ENCODE peak calls at places on chromosomes 1 and 21, in four cellular contexts. One of them, this sample, is unnamed.

GRCh38 chr1:204190212-204191211 is 5.8 kb downstream of the KISS1 start:
- DNase-seq in HEK293T: no peak
- DNase-seq in K562: peak; percentile 28
- DNase-seq in GM12878: no peak
- DNase-seq in this sample: peak; percentile 60

GRCh38 chr1:3459051-3459908 is 4.8 kb downstream of the ARHGEF16 start:
- DNase-seq in HEK293T: no peak
- DNase-seq in K562: no peak
- DNase-seq in GM12878: no peak
- DNase-seq in this sample: no peak

GRCh38 chr1:204670152-204670927 is 15.2 kb downstream of the LRRN2 start:
- DNase-seq in HEK293T: no peak
- DNase-seq in K562: peak; percentile 70
- DNase-seq in GM12878: no peak
- DNase-seq in this sample: no peak

GRCh38 chr1:155254714-155255242 is 505 bp downstream of the ENTREP3 start:
- DNase-seq in HEK293T: no peak
- DNase-seq in K562: no peak
- DNase-seq in GM12878: no peak
- DNase-seq in this sample: no peak

GRCh38 chr21:28734522-28735175 is 258.0 kb downstream of the LTN1 start:
- DNase-seq in HEK293T: no peak
- DNase-seq in K562: no peak
- DNase-seq in GM12878: no peak
- DNase-seq in this sample: no peak

GRCh38 chr1:181251001-181251712 is 162.7 kb downstream of the IER5 start:
- DNase-seq in HEK293T: no peak
- DNase-seq in K562: no peak
- DNase-seq in GM12878: no peak
- DNase-seq in this sample: no peak

GRCh38 chr1:169511339-169512028 is 25.7 kb upstream of the SLC19A2 start:
- DNase-seq in HEK293T: no peak
- DNase-seq in K562: no peak
- DNase-seq in GM12878: no peak
- DNase-seq in this sample: no peak

GRCh38 chr1:239700667-239701066 is 314.3 kb downstream of the CHRM3 start:
- DNase-seq in HEK293T: no peak
- DNase-seq in K562: no peak
- DNase-seq in GM12878: no peak
- DNase-seq in this sample: no peak

GRCh38 chr1:65681101-65681500 is 111.6 kb upstream of the PDE4B start:
- DNase-seq in HEK293T: no peak
- DNase-seq in K562: no peak
- DNase-seq in GM12878: no peak
- DNase-seq in this sample: no peak

GRCh38 chr21:37273440-37273839 is 6.3 kb upstream of the VPS26C start:
- DNase-seq in HEK293T: no peak
- DNase-seq in K562: no peak
- DNase-seq in GM12878: no peak
- DNase-seq in this sample: no peak

GRCh38 chr1:110060034-110060661 is 10.3 kb downstream of the ALX3 start:
- DNase-seq in HEK293T: peak; percentile 87
- DNase-seq in K562: peak; percentile 92
- DNase-seq in GM12878: no peak
- DNase-seq in this sample: peak; percentile 43

GRCh38 chr1:151984313-151984956 is 9.2 kb downstream of the S100A10 start:
- DNase-seq in HEK293T: no peak
- DNase-seq in K562: no peak
- DNase-seq in GM12878: peak; percentile 25
- DNase-seq in this sample: no peak

GRCh38 chr1:236122176-236122575 is 20.2 kb upstream of the GPR137B start:
- DNase-seq in HEK293T: no peak
- DNase-seq in K562: no peak
- DNase-seq in GM12878: peak; percentile 73
- DNase-seq in this sample: no peak

GRCh38 chr1:5660141-5660935 is 331.9 kb downstream of the NPHP4 start:
- DNase-seq in HEK293T: no peak
- DNase-seq in K562: no peak
- DNase-seq in GM12878: no peak
- DNase-seq in this sample: no peak

GRCh38 chr21:33308586-33309490 is 15.9 kb upstream of the IFNAR1 start:
- DNase-seq in HEK293T: no peak
- DNase-seq in K562: no peak
- DNase-seq in GM12878: peak; percentile 98
- DNase-seq in this sample: no peak

GRCh38 chr1:43542515-43543458 is 12.1 kb downstream of the PTPRF start:
- DNase-seq in HEK293T: no peak
- DNase-seq in K562: peak; percentile 42
- DNase-seq in GM12878: no peak
- DNase-seq in this sample: no peak

GRCh38 chr1:27785763-27786162 is 12.7 kb downstream of the STX12 start:
- DNase-seq in HEK293T: no peak
- DNase-seq in K562: no peak
- DNase-seq in GM12878: no peak
- DNase-seq in this sample: no peak

GRCh38 chr1:15837931-15838330 is 9.6 kb upstream of the SPEN start:
- DNase-seq in HEK293T: no peak
- DNase-seq in K562: no peak
- DNase-seq in GM12878: no peak
- DNase-seq in this sample: no peak

GRCh38 chr1:67029472-67029871 is 24.5 kb downstream of the SLC35D1 start:
- DNase-seq in HEK293T: no peak
- DNase-seq in K562: no peak
- DNase-seq in GM12878: no peak
- DNase-seq in this sample: no peak

GRCh38 chr1:185668013-185668412 is 66.2 kb upstream of the HMCN1 start:
- DNase-seq in HEK293T: no peak
- DNase-seq in K562: no peak
- DNase-seq in GM12878: no peak
- DNase-seq in this sample: no peak

GRCh38 chr1:204340137-204340536 is 19.6 kb downstream of the PLEKHA6 start:
- DNase-seq in HEK293T: no peak
- DNase-seq in K562: no peak
- DNase-seq in GM12878: no peak
- DNase-seq in this sample: no peak

GRCh38 chr1:18198240-18198639 is 90.6 kb downstream of the IGSF21 start:
- DNase-seq in HEK293T: no peak
- DNase-seq in K562: no peak
- DNase-seq in GM12878: no peak
- DNase-seq in this sample: no peak

GRCh38 chr21:37087188-37087587 is 14.1 kb downstream of the TTC3 start:
- DNase-seq in HEK293T: peak; percentile 34
- DNase-seq in K562: no peak
- DNase-seq in GM12878: no peak
- DNase-seq in this sample: no peak

GRCh38 chr21:27192286-27192685 is 225.4 kb upstream of the ADAMTS5 start:
- DNase-seq in HEK293T: no peak
- DNase-seq in K562: no peak
- DNase-seq in GM12878: no peak
- DNase-seq in this sample: no peak

GRCh38 chr1:74733616-74734484 is 898 bp downstream of the TYW3 start:
- DNase-seq in HEK293T: peak; percentile 63
- DNase-seq in K562: peak; percentile 52
- DNase-seq in GM12878: no peak
- DNase-seq in this sample: peak; percentile 77

GRCh38 chr1:2474933-2475371 is 1.1 kb upstream of the PLCH2 start:
- DNase-seq in HEK293T: no peak
- DNase-seq in K562: peak; percentile 68
- DNase-seq in GM12878: no peak
- DNase-seq in this sample: no peak

GRCh38 chr1:233240367-233240766 is 55.2 kb downstream of the PCNX2 start:
- DNase-seq in HEK293T: no peak
- DNase-seq in K562: no peak
- DNase-seq in GM12878: no peak
- DNase-seq in this sample: no peak

GRCh38 chr1:64033667-64034215 is 169.7 kb upstream of the UBE2U start:
- DNase-seq in HEK293T: no peak
- DNase-seq in K562: no peak
- DNase-seq in GM12878: no peak
- DNase-seq in this sample: no peak

GRCh38 chr1:17744666-17745563 is 10.2 kb upstream of the ACTL8 start:
- DNase-seq in HEK293T: no peak
- DNase-seq in K562: no peak
- DNase-seq in GM12878: no peak
- DNase-seq in this sample: peak; percentile 16

GRCh38 chr1:62687421-62687902 is 724 bp downstream of the DOCK7 start:
- DNase-seq in HEK293T: peak; percentile 58
- DNase-seq in K562: no peak
- DNase-seq in GM12878: no peak
- DNase-seq in this sample: peak; percentile 65

GRCh38 chr1:32870615-32871363 is at the start of gene FNDC5:
- DNase-seq in HEK293T: peak; percentile 92
- DNase-seq in K562: peak; percentile 83
- DNase-seq in GM12878: no peak
- DNase-seq in this sample: no peak

GRCh38 chr1:204692852-204693356 is 7.4 kb upstream of the LRRN2 start:
- DNase-seq in HEK293T: no peak
- DNase-seq in K562: peak; percentile 55
- DNase-seq in GM12878: no peak
- DNase-seq in this sample: no peak

GRCh38 chr1:41394918-41395598 is 33.8 kb downstream of the FOXO6 start:
- DNase-seq in HEK293T: no peak
- DNase-seq in K562: peak; percentile 30
- DNase-seq in GM12878: no peak
- DNase-seq in this sample: no peak

GRCh38 chr1:53547321-53547720 is 88.1 kb downstream of the DMRTB1 start:
- DNase-seq in HEK293T: no peak
- DNase-seq in K562: no peak
- DNase-seq in GM12878: no peak
- DNase-seq in this sample: no peak

GRCh38 chr1:183129921-183130675 is 56.0 kb upstream of the LAMC2 start:
- DNase-seq in HEK293T: no peak
- DNase-seq in K562: no peak
- DNase-seq in GM12878: no peak
- DNase-seq in this sample: no peak

GRCh38 chr1:59971464-59971911 is 44.9 kb upstream of the CYP2J2 start:
- DNase-seq in HEK293T: peak; percentile 91
- DNase-seq in K562: peak; percentile 76
- DNase-seq in GM12878: no peak
- DNase-seq in this sample: peak; percentile 28

GRCh38 chr21:42171091-42172053 is 47.6 kb upstream of the ABCG1 start:
- DNase-seq in HEK293T: no peak
- DNase-seq in K562: no peak
- DNase-seq in GM12878: no peak
- DNase-seq in this sample: no peak

GRCh38 chr1:72140222-72140621 is 142.1 kb downstream of the NEGR1 start:
- DNase-seq in HEK293T: no peak
- DNase-seq in K562: no peak
- DNase-seq in GM12878: no peak
- DNase-seq in this sample: no peak

GRCh38 chr1:72137665-72138064 is 144.7 kb downstream of the NEGR1 start:
- DNase-seq in HEK293T: no peak
- DNase-seq in K562: no peak
- DNase-seq in GM12878: no peak
- DNase-seq in this sample: no peak
- TF ChIP-seq TARDBP in HEK293T: no peak
- TF ChIP-seq TARDBP in K562: no peak
- TF ChIP-seq TARDBP in GM12878: no peak
- TF ChIP-seq TARDBP in this sample: no peak

GRCh38 chr21:45448283-45448809 is 43.4 kb downstream of the COL18A1 start:
- DNase-seq in HEK293T: no peak
- DNase-seq in K562: no peak
- DNase-seq in GM12878: no peak
- DNase-seq in this sample: no peak

GRCh38 chr21:45450741-45451740 is 46.1 kb downstream of the COL18A1 start:
- DNase-seq in HEK293T: no peak
- DNase-seq in K562: no peak
- DNase-seq in GM12878: no peak
- DNase-seq in this sample: no peak

GRCh38 chr21:45447821-45448220 is 42.9 kb downstream of the COL18A1 start:
- DNase-seq in HEK293T: no peak
- DNase-seq in K562: no peak
- DNase-seq in GM12878: no peak
- DNase-seq in this sample: no peak

GRCh38 chr21:45449658-45450502 is 44.9 kb downstream of the COL18A1 start:
- DNase-seq in HEK293T: no peak
- DNase-seq in K562: no peak
- DNase-seq in GM12878: no peak
- DNase-seq in this sample: no peak

DNA sequence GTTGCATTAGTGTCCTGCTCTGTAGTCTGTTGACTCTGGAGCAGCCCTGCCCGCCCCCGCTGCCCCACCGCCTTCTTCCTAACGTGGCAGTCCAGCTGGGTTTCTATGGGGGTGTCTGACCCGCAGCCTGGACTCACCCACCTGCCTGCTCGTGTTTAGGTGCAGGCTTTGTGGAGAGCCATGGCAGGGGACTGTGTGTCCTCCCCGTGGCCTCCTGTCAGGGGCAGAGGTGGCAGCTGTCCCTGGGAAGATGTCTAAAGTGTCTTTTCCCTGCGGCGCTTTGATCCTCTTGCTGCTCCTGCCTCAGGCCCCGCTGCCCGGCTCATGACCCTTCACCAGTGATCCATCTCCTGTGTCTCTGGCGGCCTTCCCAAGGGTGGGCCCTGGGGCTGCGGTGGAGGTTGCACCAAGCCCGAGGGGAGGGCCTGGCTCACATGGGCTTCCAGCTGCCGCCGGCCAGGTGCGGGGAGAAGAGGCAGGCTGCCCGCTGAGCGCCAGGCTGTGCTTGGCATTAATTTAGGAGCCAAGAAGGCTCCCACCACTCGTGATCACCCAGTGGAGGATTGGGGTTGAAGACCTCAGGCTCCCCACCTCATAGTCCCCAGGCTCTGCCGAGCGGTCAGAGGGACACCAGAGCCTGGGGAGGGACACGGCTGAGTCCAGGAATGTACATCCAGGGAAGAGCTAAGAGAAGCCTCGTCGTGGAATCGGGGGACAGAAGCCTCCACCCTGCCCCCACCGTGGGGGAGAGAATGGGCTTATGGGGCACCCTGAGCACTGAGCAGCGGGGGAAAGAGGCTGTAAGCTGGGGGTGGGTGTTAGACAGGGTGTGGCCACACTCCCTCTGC is 44.1 kb downstream of the COL18A1 start:
- DNase-seq in HEK293T: no peak
- DNase-seq in K562: no peak
- DNase-seq in GM12878: no peak
- DNase-seq in this sample: peak; percentile 94
- TF ChIP-seq TARDBP in HEK293T: no peak
- TF ChIP-seq TARDBP in K562: no peak
- TF ChIP-seq TARDBP in GM12878: no peak
- TF ChIP-seq TARDBP in this sample: peak; percentile 85

GRCh38 chr1:218242171-218242570 is 42.9 kb upstream of the RRP15 start:
- DNase-seq in HEK293T: no peak
- DNase-seq in K562: no peak
- DNase-seq in GM12878: no peak
- DNase-seq in this sample: no peak
- TF ChIP-seq TARDBP in HEK293T: no peak
- TF ChIP-seq TARDBP in K562: no peak
- TF ChIP-seq TARDBP in GM12878: no peak
- TF ChIP-seq TARDBP in this sample: no peak

GRCh38 chr1:95118019-95118499 is 904 bp downstream of the TLCD4 start:
- DNase-seq in HEK293T: no peak
- DNase-seq in K562: no peak
- DNase-seq in GM12878: no peak
- DNase-seq in this sample: no peak
- TF ChIP-seq TARDBP in HEK293T: no peak
- TF ChIP-seq TARDBP in K562: no peak
- TF ChIP-seq TARDBP in GM12878: no peak
- TF ChIP-seq TARDBP in this sample: no peak

GRCh38 chr1:1164701-1165451 is 8.8 kb upstream of the TTLL10 start:
- DNase-seq in HEK293T: no peak
- DNase-seq in K562: no peak
- DNase-seq in GM12878: no peak
- DNase-seq in this sample: peak; percentile 50
- TF ChIP-seq TARDBP in HEK293T: no peak
- TF ChIP-seq TARDBP in K562: no peak
- TF ChIP-seq TARDBP in GM12878: no peak
- TF ChIP-seq TARDBP in this sample: no peak